ENCODE peak calls at places on chromosomes 1 and 21, in ten cellular contexts. One of them, this sample, is unnamed. For H3K36me3, the result is how much of the 10 kb centered on the place peaks cover.

GRCh38 chr1:210250998-210251679 is 18.5 kb downstream of the SERTAD4 start:
- DNase-seq in MM.1S: peak
- DNase-seq in mucosa of descending colon: peak
- DNase-seq in cardiac muscle cell: peak
- DNase-seq in uterus: peak
- DNase-seq in suprapubic skin: no peak
- DNase-seq in MG63: peak
- DNase-seq in mammary epithelial cell: peak
- DNase-seq in neuronal stem cell: peak
- DNase-seq in astrocyte: peak
- DNase-seq in this sample: no peak

GRCh38 chr1:230972855-230973271 is 5.8 kb downstream of the TTC13 start:
- DNase-seq in MM.1S: peak
- DNase-seq in mucosa of descending colon: no peak
- DNase-seq in cardiac muscle cell: no peak
- DNase-seq in uterus: no peak
- DNase-seq in suprapubic skin: no peak
- DNase-seq in MG63: no peak
- DNase-seq in mammary epithelial cell: no peak
- DNase-seq in neuronal stem cell: no peak
- DNase-seq in astrocyte: peak
- DNase-seq in this sample: no peak

GRCh38 chr1:244460195-244460594 is 878 bp upstream of the CATSPERE start:
- DNase-seq in MM.1S: no peak
- DNase-seq in mucosa of descending colon: no peak
- DNase-seq in cardiac muscle cell: no peak
- DNase-seq in uterus: no peak
- DNase-seq in suprapubic skin: no peak
- DNase-seq in MG63: peak
- DNase-seq in mammary epithelial cell: no peak
- DNase-seq in neuronal stem cell: no peak
- DNase-seq in astrocyte: no peak
- DNase-seq in this sample: no peak

GRCh38 chr1:63914241-63914640 is 140.4 kb downstream of the ROR1 start:
- DNase-seq in MM.1S: no peak
- DNase-seq in mucosa of descending colon: no peak
- DNase-seq in cardiac muscle cell: no peak
- DNase-seq in uterus: no peak
- DNase-seq in suprapubic skin: no peak
- DNase-seq in MG63: no peak
- DNase-seq in mammary epithelial cell: peak
- DNase-seq in neuronal stem cell: no peak
- DNase-seq in astrocyte: no peak
- DNase-seq in this sample: no peak

GRCh38 chr1:9438431-9439073 is 100.7 kb upstream of the SLC25A33 start:
- DNase-seq in MM.1S: no peak
- DNase-seq in mucosa of descending colon: no peak
- DNase-seq in cardiac muscle cell: peak
- DNase-seq in uterus: peak
- DNase-seq in suprapubic skin: peak
- DNase-seq in MG63: peak
- DNase-seq in mammary epithelial cell: peak
- DNase-seq in neuronal stem cell: no peak
- DNase-seq in astrocyte: peak
- DNase-seq in this sample: peak

GRCh38 chr1:50812346-50812745 is 147.7 kb downstream of the FAF1 start:
- DNase-seq in MM.1S: no peak
- DNase-seq in mucosa of descending colon: no peak
- DNase-seq in cardiac muscle cell: no peak
- DNase-seq in uterus: no peak
- DNase-seq in suprapubic skin: no peak
- DNase-seq in MG63: no peak
- DNase-seq in mammary epithelial cell: no peak
- DNase-seq in neuronal stem cell: no peak
- DNase-seq in astrocyte: no peak
- DNase-seq in this sample: no peak

GRCh38 chr1:218304281-218305039 is 19.4 kb downstream of the RRP15 start:
- DNase-seq in MM.1S: no peak
- DNase-seq in mucosa of descending colon: no peak
- DNase-seq in cardiac muscle cell: peak
- DNase-seq in uterus: no peak
- DNase-seq in suprapubic skin: no peak
- DNase-seq in MG63: peak
- DNase-seq in mammary epithelial cell: peak
- DNase-seq in neuronal stem cell: no peak
- DNase-seq in astrocyte: peak
- DNase-seq in this sample: no peak

GRCh38 chr1:13950637-13951036 is 250.6 kb downstream of the PRDM2 start:
- DNase-seq in MM.1S: no peak
- DNase-seq in mucosa of descending colon: no peak
- DNase-seq in cardiac muscle cell: no peak
- DNase-seq in uterus: no peak
- DNase-seq in suprapubic skin: no peak
- DNase-seq in MG63: no peak
- DNase-seq in mammary epithelial cell: no peak
- DNase-seq in neuronal stem cell: no peak
- DNase-seq in astrocyte: no peak
- DNase-seq in this sample: no peak

GRCh38 chr1:241730031-241730430 is 78.0 kb downstream of the WDR64 start:
- DNase-seq in MM.1S: no peak
- DNase-seq in mucosa of descending colon: no peak
- DNase-seq in cardiac muscle cell: no peak
- DNase-seq in uterus: no peak
- DNase-seq in suprapubic skin: no peak
- DNase-seq in MG63: no peak
- DNase-seq in mammary epithelial cell: no peak
- DNase-seq in neuronal stem cell: no peak
- DNase-seq in astrocyte: no peak
- DNase-seq in this sample: no peak

GRCh38 chr1:61090546-61090945 is 8.2 kb downstream of the NFIA start:
- DNase-seq in MM.1S: no peak
- DNase-seq in mucosa of descending colon: no peak
- DNase-seq in cardiac muscle cell: no peak
- DNase-seq in uterus: no peak
- DNase-seq in suprapubic skin: no peak
- DNase-seq in MG63: no peak
- DNase-seq in mammary epithelial cell: no peak
- DNase-seq in neuronal stem cell: no peak
- DNase-seq in astrocyte: no peak
- DNase-seq in this sample: no peak

GRCh38 chr1:32426489-32427255 is 32.4 kb upstream of the BSDC1 start:
- DNase-seq in MM.1S: no peak
- DNase-seq in mucosa of descending colon: peak
- DNase-seq in cardiac muscle cell: peak
- DNase-seq in uterus: peak
- DNase-seq in suprapubic skin: no peak
- DNase-seq in MG63: peak
- DNase-seq in mammary epithelial cell: no peak
- DNase-seq in neuronal stem cell: no peak
- DNase-seq in astrocyte: peak
- DNase-seq in this sample: no peak

GRCh38 chr1:192147221-192147620 is 11.0 kb upstream of the RGS18 start:
- DNase-seq in MM.1S: no peak
- DNase-seq in mucosa of descending colon: no peak
- DNase-seq in cardiac muscle cell: peak
- DNase-seq in uterus: no peak
- DNase-seq in suprapubic skin: no peak
- DNase-seq in MG63: no peak
- DNase-seq in mammary epithelial cell: no peak
- DNase-seq in neuronal stem cell: no peak
- DNase-seq in astrocyte: no peak
- DNase-seq in this sample: no peak

GRCh38 chr1:151790940-151791651 is 796 bp upstream of the TDRKH start:
- DNase-seq in MM.1S: no peak
- DNase-seq in mucosa of descending colon: peak
- DNase-seq in cardiac muscle cell: no peak
- DNase-seq in uterus: no peak
- DNase-seq in suprapubic skin: no peak
- DNase-seq in MG63: no peak
- DNase-seq in mammary epithelial cell: peak
- DNase-seq in neuronal stem cell: no peak
- DNase-seq in astrocyte: no peak
- DNase-seq in this sample: no peak

GRCh38 chr1:83760211-83760978 is 238.5 kb downstream of the TTLL7 start:
- DNase-seq in MM.1S: no peak
- DNase-seq in mucosa of descending colon: no peak
- DNase-seq in cardiac muscle cell: no peak
- DNase-seq in uterus: no peak
- DNase-seq in suprapubic skin: no peak
- DNase-seq in MG63: no peak
- DNase-seq in mammary epithelial cell: no peak
- DNase-seq in neuronal stem cell: no peak
- DNase-seq in astrocyte: no peak
- DNase-seq in this sample: no peak

GRCh38 chr21:17472167-17472566 is 40.7 kb upstream of the CXADR start:
- DNase-seq in MM.1S: no peak
- DNase-seq in mucosa of descending colon: no peak
- DNase-seq in cardiac muscle cell: no peak
- DNase-seq in uterus: no peak
- DNase-seq in suprapubic skin: no peak
- DNase-seq in MG63: no peak
- DNase-seq in mammary epithelial cell: no peak
- DNase-seq in neuronal stem cell: no peak
- DNase-seq in astrocyte: no peak
- DNase-seq in this sample: no peak

GRCh38 chr1:22579541-22580155 is 16.4 kb downstream of the EPHA8 start:
- DNase-seq in MM.1S: no peak
- DNase-seq in mucosa of descending colon: no peak
- DNase-seq in cardiac muscle cell: no peak
- DNase-seq in uterus: no peak
- DNase-seq in suprapubic skin: no peak
- DNase-seq in MG63: no peak
- DNase-seq in mammary epithelial cell: no peak
- DNase-seq in neuronal stem cell: no peak
- DNase-seq in astrocyte: no peak
- DNase-seq in this sample: no peak

GRCh38 chr1:22876359-22877111 is 96.1 kb downstream of the LACTBL1 start:
- DNase-seq in MM.1S: no peak
- DNase-seq in mucosa of descending colon: no peak
- DNase-seq in cardiac muscle cell: peak
- DNase-seq in uterus: no peak
- DNase-seq in suprapubic skin: no peak
- DNase-seq in MG63: peak
- DNase-seq in mammary epithelial cell: peak
- DNase-seq in neuronal stem cell: peak
- DNase-seq in astrocyte: peak
- DNase-seq in this sample: no peak

DNA sequence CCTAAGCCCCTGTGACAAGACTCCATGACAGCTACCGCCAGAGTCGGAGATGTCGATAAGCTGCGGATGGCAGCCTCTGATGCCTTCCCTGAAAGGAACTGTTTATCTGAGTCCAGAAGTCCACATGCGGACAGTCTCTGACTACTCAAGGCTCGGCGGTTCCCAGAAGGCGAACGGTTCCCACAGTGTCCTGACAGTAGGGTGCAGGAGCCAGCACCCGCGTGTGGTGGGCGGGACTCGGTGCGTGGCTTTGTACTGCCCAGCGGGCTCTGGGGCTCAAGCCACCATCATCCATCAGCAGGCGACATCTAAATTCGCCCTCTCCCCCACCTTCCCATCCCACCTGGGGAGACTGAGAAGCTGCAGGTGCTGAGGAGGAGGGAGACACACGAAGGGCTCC is 30.6 kb downstream of the LRP8 start:
- DNase-seq in MM.1S: no peak
- DNase-seq in mucosa of descending colon: no peak
- DNase-seq in cardiac muscle cell: no peak
- DNase-seq in uterus: no peak
- DNase-seq in suprapubic skin: no peak
- DNase-seq in MG63: no peak
- DNase-seq in mammary epithelial cell: no peak
- DNase-seq in neuronal stem cell: no peak
- DNase-seq in astrocyte: no peak
- DNase-seq in this sample: no peak
- H3K36me3 ChIP-seq in MM.1S: under half
- H3K36me3 ChIP-seq in mucosa of descending colon: under half
- H3K36me3 ChIP-seq in cardiac muscle cell: under half
- H3K36me3 ChIP-seq in uterus: under half
- H3K36me3 ChIP-seq in suprapubic skin: under half
- H3K36me3 ChIP-seq in MG63: under half
- H3K36me3 ChIP-seq in mammary epithelial cell: under half
- H3K36me3 ChIP-seq in neuronal stem cell: under half
- H3K36me3 ChIP-seq in astrocyte: under half
- H3K36me3 ChIP-seq in this sample: under half

DNA sequence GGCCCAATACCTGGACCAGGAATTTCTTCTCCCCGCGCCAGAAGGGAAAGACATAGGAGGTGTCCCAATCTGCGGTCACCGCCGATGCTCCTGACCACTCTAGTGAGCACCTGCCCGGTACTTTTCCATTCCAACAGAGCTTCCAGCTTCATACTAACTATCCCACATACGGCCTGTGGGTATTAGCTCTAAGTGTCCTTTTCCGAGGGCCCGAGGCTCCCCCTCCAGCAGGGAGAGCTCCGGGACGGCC is 2.6 kb upstream of the SIM2 start:
- DNase-seq in MM.1S: no peak
- DNase-seq in mucosa of descending colon: no peak
- DNase-seq in cardiac muscle cell: no peak
- DNase-seq in uterus: no peak
- DNase-seq in suprapubic skin: no peak
- DNase-seq in MG63: no peak
- DNase-seq in mammary epithelial cell: no peak
- DNase-seq in neuronal stem cell: no peak
- DNase-seq in astrocyte: no peak
- DNase-seq in this sample: peak
- H3K4me3 ChIP-seq in MM.1S: no peak
- H3K4me3 ChIP-seq in mucosa of descending colon: no peak
- H3K4me3 ChIP-seq in cardiac muscle cell: no peak
- H3K4me3 ChIP-seq in uterus: no peak
- H3K4me3 ChIP-seq in suprapubic skin: no peak
- H3K4me3 ChIP-seq in MG63: no peak
- H3K4me3 ChIP-seq in mammary epithelial cell: no peak
- H3K4me3 ChIP-seq in neuronal stem cell: no peak
- H3K4me3 ChIP-seq in astrocyte: no peak
- H3K4me3 ChIP-seq in this sample: no peak

DNA sequence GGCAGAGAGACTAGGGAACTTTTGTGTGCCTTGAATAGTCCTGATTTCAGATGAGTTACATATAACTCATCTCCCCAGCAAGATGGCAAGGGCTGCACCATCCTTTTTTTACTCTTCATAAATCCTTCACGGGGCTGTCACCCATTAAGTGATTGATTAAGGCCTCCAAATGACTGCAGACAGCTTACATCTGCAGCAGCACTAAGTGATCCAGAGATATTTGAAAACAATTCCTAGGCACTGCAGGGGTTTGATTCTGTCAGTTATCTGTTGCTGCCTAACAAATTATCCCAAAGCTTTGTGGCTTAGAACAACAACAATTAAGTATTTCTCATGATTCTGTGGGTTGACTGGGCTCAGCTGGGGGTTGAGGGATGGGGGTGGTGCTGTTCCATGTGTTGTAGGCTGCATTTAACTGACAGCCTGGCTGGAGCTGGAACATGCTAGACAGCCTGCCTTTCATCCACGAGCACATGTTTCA is 19.3 kb downstream of the TEX38 start:
- DNase-seq in MM.1S: no peak
- DNase-seq in mucosa of descending colon: no peak
- DNase-seq in cardiac muscle cell: no peak
- DNase-seq in uterus: no peak
- DNase-seq in suprapubic skin: no peak
- DNase-seq in MG63: no peak
- DNase-seq in mammary epithelial cell: no peak
- DNase-seq in neuronal stem cell: no peak
- DNase-seq in astrocyte: peak
- DNase-seq in this sample: no peak
- H3K36me3 ChIP-seq in MM.1S: under half
- H3K36me3 ChIP-seq in mucosa of descending colon: under half
- H3K36me3 ChIP-seq in cardiac muscle cell: half or more
- H3K36me3 ChIP-seq in uterus: under half
- H3K36me3 ChIP-seq in suprapubic skin: half or more
- H3K36me3 ChIP-seq in MG63: half or more
- H3K36me3 ChIP-seq in mammary epithelial cell: under half
- H3K36me3 ChIP-seq in neuronal stem cell: under half
- H3K36me3 ChIP-seq in astrocyte: half or more
- H3K36me3 ChIP-seq in this sample: under half

GRCh38 chr1:184971522-184972265 is 2.6 kb downstream of the NIBAN1 start:
- DNase-seq in MM.1S: no peak
- DNase-seq in mucosa of descending colon: no peak
- DNase-seq in cardiac muscle cell: no peak
- DNase-seq in uterus: no peak
- DNase-seq in suprapubic skin: no peak
- DNase-seq in MG63: no peak
- DNase-seq in mammary epithelial cell: no peak
- DNase-seq in neuronal stem cell: no peak
- DNase-seq in astrocyte: no peak
- DNase-seq in this sample: no peak
- H3K4me3 ChIP-seq in MM.1S: no peak
- H3K4me3 ChIP-seq in mucosa of descending colon: no peak
- H3K4me3 ChIP-seq in cardiac muscle cell: no peak
- H3K4me3 ChIP-seq in uterus: no peak
- H3K4me3 ChIP-seq in suprapubic skin: peak
- H3K4me3 ChIP-seq in MG63: no peak
- H3K4me3 ChIP-seq in mammary epithelial cell: no peak
- H3K4me3 ChIP-seq in neuronal stem cell: no peak
- H3K4me3 ChIP-seq in astrocyte: no peak
- H3K4me3 ChIP-seq in this sample: no peak